ENCODE peak calls at places on chromosomes 4 and X, in six cellular contexts. One of them, this sample, is unnamed.

GRCh38 chr4:145487626-145488025 is 6.0 kb downstream of the SMAD1 start:
- DNase-seq in GM23248: no peak
- DNase-seq in tibial artery: no peak
- DNase-seq in K562: no peak
- DNase-seq in heart left ventricle: no peak
- DNase-seq in Panc1: no peak
- DNase-seq in this sample: no peak

GRCh38 chr4:57291911-57292310 is 181.7 kb upstream of the IGFBP7 start:
- DNase-seq in GM23248: peak
- DNase-seq in tibial artery: no peak
- DNase-seq in K562: no peak
- DNase-seq in heart left ventricle: no peak
- DNase-seq in Panc1: no peak
- DNase-seq in this sample: no peak

GRCh38 chr4:161856711-161857326 is 307.0 kb downstream of the FSTL5 start:
- DNase-seq in GM23248: no peak
- DNase-seq in tibial artery: no peak
- DNase-seq in K562: no peak
- DNase-seq in heart left ventricle: no peak
- DNase-seq in Panc1: no peak
- DNase-seq in this sample: no peak

GRCh38 chr4:77358315-77358928 is 201.4 kb downstream of the CCNG2 start:
- DNase-seq in GM23248: peak
- DNase-seq in tibial artery: no peak
- DNase-seq in K562: peak
- DNase-seq in heart left ventricle: no peak
- DNase-seq in Panc1: peak
- DNase-seq in this sample: no peak

GRCh38 chr4:167989815-167990214 is 102.5 kb upstream of the ANXA10 start:
- DNase-seq in GM23248: peak
- DNase-seq in tibial artery: no peak
- DNase-seq in K562: no peak
- DNase-seq in heart left ventricle: no peak
- DNase-seq in Panc1: peak
- DNase-seq in this sample: no peak

GRCh38 chrX:77595848-77596247 is 148.7 kb downstream of the FGF16 start:
- DNase-seq in GM23248: peak
- DNase-seq in tibial artery: no peak
- DNase-seq in K562: no peak
- DNase-seq in heart left ventricle: no peak
- DNase-seq in Panc1: no peak
- DNase-seq in this sample: no peak

GRCh38 chrX:129831486-129831885 is 12.2 kb downstream of the ZDHHC9 start:
- DNase-seq in GM23248: peak
- DNase-seq in tibial artery: no peak
- DNase-seq in K562: no peak
- DNase-seq in heart left ventricle: no peak
- DNase-seq in Panc1: no peak
- DNase-seq in this sample: no peak

GRCh38 chrX:134840370-134840769 is 150.4 kb upstream of the SMIM10 start:
- DNase-seq in GM23248: no peak
- DNase-seq in tibial artery: no peak
- DNase-seq in K562: no peak
- DNase-seq in heart left ventricle: no peak
- DNase-seq in Panc1: no peak
- DNase-seq in this sample: no peak

GRCh38 chrX:133698298-133698697 is 283.0 kb upstream of the GPC4 start:
- DNase-seq in GM23248: peak
- DNase-seq in tibial artery: no peak
- DNase-seq in K562: no peak
- DNase-seq in heart left ventricle: no peak
- DNase-seq in Panc1: peak
- DNase-seq in this sample: no peak

GRCh38 chrX:119343856-119344255 is 55.3 kb upstream of the SLC25A43 start:
- DNase-seq in GM23248: peak
- DNase-seq in tibial artery: no peak
- DNase-seq in K562: no peak
- DNase-seq in heart left ventricle: no peak
- DNase-seq in Panc1: no peak
- DNase-seq in this sample: no peak

GRCh38 chr4:185002784-185003183 is 15.5 kb upstream of the HELT start:
- DNase-seq in GM23248: no peak
- DNase-seq in tibial artery: peak
- DNase-seq in K562: no peak
- DNase-seq in heart left ventricle: no peak
- DNase-seq in Panc1: no peak
- DNase-seq in this sample: no peak

GRCh38 chrX:68941385-68941952 is 112.6 kb downstream of the EFNB1 start:
- DNase-seq in GM23248: no peak
- DNase-seq in tibial artery: no peak
- DNase-seq in K562: no peak
- DNase-seq in heart left ventricle: no peak
- DNase-seq in Panc1: no peak
- DNase-seq in this sample: peak

GRCh38 chr4:20565075-20565721 is 135.1 kb upstream of the PACRGL start:
- DNase-seq in GM23248: no peak
- DNase-seq in tibial artery: no peak
- DNase-seq in K562: no peak
- DNase-seq in heart left ventricle: no peak
- DNase-seq in Panc1: no peak
- DNase-seq in this sample: no peak

GRCh38 chr4:3322059-3322550 is 29.3 kb downstream of the RGS12 start:
- DNase-seq in GM23248: peak
- DNase-seq in tibial artery: peak
- DNase-seq in K562: peak
- DNase-seq in heart left ventricle: no peak
- DNase-seq in Panc1: no peak
- DNase-seq in this sample: peak

GRCh38 chrX:129750971-129751370 is 12.2 kb downstream of the XPNPEP2 start:
- DNase-seq in GM23248: no peak
- DNase-seq in tibial artery: no peak
- DNase-seq in K562: no peak
- DNase-seq in heart left ventricle: no peak
- DNase-seq in Panc1: no peak
- DNase-seq in this sample: no peak

GRCh38 chr4:109389367-109390118 is 44.1 kb upstream of the SEC24B start:
- DNase-seq in GM23248: no peak
- DNase-seq in tibial artery: no peak
- DNase-seq in K562: peak
- DNase-seq in heart left ventricle: no peak
- DNase-seq in Panc1: no peak
- DNase-seq in this sample: no peak

GRCh38 chr4:115219862-115220261 is 106.4 kb upstream of the NDST4 start:
- DNase-seq in GM23248: peak
- DNase-seq in tibial artery: no peak
- DNase-seq in K562: no peak
- DNase-seq in heart left ventricle: no peak
- DNase-seq in Panc1: no peak
- DNase-seq in this sample: no peak

GRCh38 chrX:77776648-77777047 is 9.4 kb downstream of the ATRX start:
- DNase-seq in GM23248: no peak
- DNase-seq in tibial artery: no peak
- DNase-seq in K562: no peak
- DNase-seq in heart left ventricle: no peak
- DNase-seq in Panc1: no peak
- DNase-seq in this sample: no peak

GRCh38 chr4:61239250-61239649 is 39.1 kb downstream of the ADGRL3 start:
- DNase-seq in GM23248: no peak
- DNase-seq in tibial artery: no peak
- DNase-seq in K562: no peak
- DNase-seq in heart left ventricle: no peak
- DNase-seq in Panc1: no peak
- DNase-seq in this sample: no peak

GRCh38 chrX:28756175-28756574 is 168.9 kb downstream of the IL1RAPL1 start:
- DNase-seq in GM23248: no peak
- DNase-seq in tibial artery: no peak
- DNase-seq in K562: no peak
- DNase-seq in heart left ventricle: no peak
- DNase-seq in Panc1: no peak
- DNase-seq in this sample: no peak

DNA sequence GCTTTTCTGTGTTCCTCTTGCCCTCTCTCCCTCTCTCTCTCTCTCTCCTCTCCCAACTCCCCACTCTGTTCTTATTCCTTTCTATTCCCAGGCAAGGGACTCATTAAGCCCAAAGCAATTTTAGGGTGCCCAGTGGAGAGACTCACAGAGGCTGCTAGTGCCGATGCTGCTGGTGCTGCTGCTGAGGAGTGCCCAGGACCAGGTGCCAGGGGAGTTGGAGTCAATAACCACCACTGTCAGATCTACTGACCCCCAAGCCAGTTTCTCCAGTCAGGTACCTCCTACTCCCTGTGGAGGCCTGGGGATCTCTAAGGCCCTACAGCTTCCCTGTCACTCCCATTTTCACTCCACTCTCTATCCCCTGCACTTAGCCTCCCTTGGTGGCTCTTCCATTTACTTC is 54.2 kb upstream of the LAS1L start:
- DNase-seq in GM23248: no peak
- DNase-seq in tibial artery: no peak
- DNase-seq in K562: no peak
- DNase-seq in heart left ventricle: no peak
- DNase-seq in Panc1: no peak
- DNase-seq in this sample: no peak
- H3K4me3 ChIP-seq in GM23248: peak
- H3K4me3 ChIP-seq in tibial artery: peak
- H3K4me3 ChIP-seq in K562: peak
- H3K4me3 ChIP-seq in heart left ventricle: no peak
- H3K4me3 ChIP-seq in Panc1: no peak
- H3K4me3 ChIP-seq in this sample: peak

GRCh38 chr4:181007751-181008150 is 1235.5 kb upstream of the TENM3 start:
- DNase-seq in GM23248: no peak
- DNase-seq in tibial artery: no peak
- DNase-seq in K562: no peak
- DNase-seq in heart left ventricle: no peak
- DNase-seq in Panc1: no peak
- DNase-seq in this sample: no peak

GRCh38 chr4:181004056-181004455 is 1239.1 kb upstream of the TENM3 start:
- DNase-seq in GM23248: peak
- DNase-seq in tibial artery: no peak
- DNase-seq in K562: no peak
- DNase-seq in heart left ventricle: no peak
- DNase-seq in Panc1: no peak
- DNase-seq in this sample: no peak

GRCh38 chr4:181008164-181008563 is 1235.0 kb upstream of the TENM3 start:
- DNase-seq in GM23248: no peak
- DNase-seq in tibial artery: no peak
- DNase-seq in K562: no peak
- DNase-seq in heart left ventricle: no peak
- DNase-seq in Panc1: no peak
- DNase-seq in this sample: no peak

DNA sequence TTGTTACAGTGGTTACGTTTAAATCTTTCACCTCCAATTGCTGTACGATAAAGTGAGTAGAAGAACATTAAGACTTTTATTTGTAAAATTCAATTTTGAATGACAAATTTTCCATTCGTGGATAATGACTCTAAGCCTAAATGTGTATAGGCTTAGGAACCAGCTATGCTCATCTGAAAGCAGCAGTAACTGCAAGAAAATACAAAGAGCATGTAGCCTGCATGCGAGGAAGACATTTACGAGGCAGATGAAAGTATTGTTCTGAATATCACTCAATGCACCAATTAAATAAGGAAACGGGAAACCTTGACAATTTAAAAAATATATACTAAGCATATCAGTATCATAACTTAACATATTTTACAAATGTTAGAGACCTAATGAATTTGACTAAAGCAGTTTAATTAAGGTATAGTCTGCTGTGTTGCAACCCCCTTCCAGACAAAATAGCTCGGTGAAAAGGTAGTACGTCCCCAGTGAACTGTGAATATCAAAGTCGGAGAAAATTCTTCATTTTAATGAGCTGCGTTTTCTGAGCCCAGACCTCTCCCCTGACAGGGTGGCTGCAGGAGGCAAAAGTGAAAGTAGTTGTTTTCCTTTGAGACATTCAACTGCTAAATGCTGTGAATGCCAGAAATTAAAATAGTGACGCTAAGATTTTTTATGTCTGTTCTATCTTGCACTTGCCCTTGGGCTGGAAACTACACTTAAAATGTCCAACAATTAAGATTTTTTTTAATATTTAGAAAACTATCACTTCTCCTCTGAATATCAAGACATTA is 1236.5 kb upstream of the TENM3 start:
- DNase-seq in GM23248: peak
- DNase-seq in tibial artery: no peak
- DNase-seq in K562: no peak
- DNase-seq in heart left ventricle: no peak
- DNase-seq in Panc1: no peak
- DNase-seq in this sample: no peak
- H3K4me3 ChIP-seq in GM23248: peak
- H3K4me3 ChIP-seq in tibial artery: no peak
- H3K4me3 ChIP-seq in K562: no peak
- H3K4me3 ChIP-seq in heart left ventricle: peak
- H3K4me3 ChIP-seq in Panc1: peak
- H3K4me3 ChIP-seq in this sample: no peak

GRCh38 chr4:181823183-181823582 is 420.0 kb upstream of the TENM3 start:
- DNase-seq in GM23248: no peak
- DNase-seq in tibial artery: no peak
- DNase-seq in K562: no peak
- DNase-seq in heart left ventricle: no peak
- DNase-seq in Panc1: no peak
- DNase-seq in this sample: no peak
- H3K4me3 ChIP-seq in GM23248: no peak
- H3K4me3 ChIP-seq in tibial artery: no peak
- H3K4me3 ChIP-seq in K562: no peak
- H3K4me3 ChIP-seq in heart left ventricle: no peak
- H3K4me3 ChIP-seq in Panc1: no peak
- H3K4me3 ChIP-seq in this sample: no peak

GRCh38 chrX:12719837-12720236 is 71.4 kb upstream of the PRPS2 start:
- DNase-seq in GM23248: no peak
- DNase-seq in tibial artery: no peak
- DNase-seq in K562: no peak
- DNase-seq in heart left ventricle: no peak
- DNase-seq in Panc1: no peak
- DNase-seq in this sample: no peak

GRCh38 chrX:12721042-12721441 is 70.2 kb upstream of the PRPS2 start:
- DNase-seq in GM23248: no peak
- DNase-seq in tibial artery: no peak
- DNase-seq in K562: peak
- DNase-seq in heart left ventricle: no peak
- DNase-seq in Panc1: no peak
- DNase-seq in this sample: no peak

GRCh38 chrX:12716574-12716973 is 74.6 kb upstream of the PRPS2 start:
- DNase-seq in GM23248: no peak
- DNase-seq in tibial artery: no peak
- DNase-seq in K562: no peak
- DNase-seq in heart left ventricle: no peak
- DNase-seq in Panc1: no peak
- DNase-seq in this sample: no peak

GRCh38 chrX:12722314-12722713 is 68.9 kb upstream of the PRPS2 start:
- DNase-seq in GM23248: no peak
- DNase-seq in tibial artery: no peak
- DNase-seq in K562: no peak
- DNase-seq in heart left ventricle: no peak
- DNase-seq in Panc1: no peak
- DNase-seq in this sample: no peak
- H3K4me3 ChIP-seq in GM23248: no peak
- H3K4me3 ChIP-seq in tibial artery: no peak
- H3K4me3 ChIP-seq in K562: no peak
- H3K4me3 ChIP-seq in heart left ventricle: no peak
- H3K4me3 ChIP-seq in Panc1: no peak
- H3K4me3 ChIP-seq in this sample: no peak

GRCh38 chr4:86453044-86453501 is 93.2 kb upstream of the MAPK10 start:
- DNase-seq in GM23248: no peak
- DNase-seq in tibial artery: no peak
- DNase-seq in K562: no peak
- DNase-seq in heart left ventricle: no peak
- DNase-seq in Panc1: no peak
- DNase-seq in this sample: peak
- H3K4me3 ChIP-seq in GM23248: no peak
- H3K4me3 ChIP-seq in tibial artery: peak
- H3K4me3 ChIP-seq in K562: no peak
- H3K4me3 ChIP-seq in heart left ventricle: peak
- H3K4me3 ChIP-seq in Panc1: no peak
- H3K4me3 ChIP-seq in this sample: peak

This sample was measured in right atrium auricular region.